ENCODE peak calls at places on chromosomes 7 and 10, in six cellular contexts. I is GM23338, Y is kidney, H is GM10248, C is prostate gland, R is coronary artery. U is an unnamed sample.

GRCh38 chr7:83908526-83908925 is 259.6 kb upstream of the SEMA3E start:
- DNase-seq in R (no peak), C (no peak), Y (no peak), I (no peak), H (no peak), U (no peak)

GRCh38 chr7:105355701-105356100 is 33.0 kb downstream of the SRPK2 start:
- DNase-seq in R (no peak), I (no peak), C (no peak), Y (no peak), H (no peak), U (no peak)

GRCh38 chr10:13987472-13987871 is 343.3 kb downstream of the FRMD4A start:
- DNase-seq in I (no peak), R (peak; percentile 38), Y (no peak), C (no peak), H (no peak), U (peak; percentile 14)

GRCh38 chr10:100869399-100869798 is 43.4 kb upstream of the SLF2 start:
- DNase-seq in R (no peak), H (no peak), I (no peak), Y (no peak), C (no peak), U (no peak)

GRCh38 chr10:119796039-119796438 is 70.2 kb downstream of the INPP5F start:
- DNase-seq in R (no peak), Y (no peak), H (no peak), I (no peak), C (no peak), U (no peak)

GRCh38 chr10:47095848-47096612 is 184.8 kb downstream of the PTPN20 start:
- DNase-seq in R (peak; percentile 21), Y (no peak), C (no peak), H (no peak), I (no peak), U (no peak)

GRCh38 chr7:157770716-157771320 is 434.0 kb downstream of the DNAJB6 start:
- DNase-seq in H (no peak), Y (peak; percentile 36), R (no peak), C (no peak), I (no peak), U (no peak)

GRCh38 chr10:84510121-84510520 is 181.7 kb downstream of the CCSER2 start:
- DNase-seq in Y (no peak), I (no peak), C (no peak), H (no peak), R (no peak), U (no peak)

GRCh38 chr10:102230861-102231356 is 4.8 kb downstream of the ELOVL3 start:
- DNase-seq in C (no peak), Y (peak; percentile 82), H (peak; percentile 58), I (peak; percentile 87), R (peak; percentile 64), U (peak; percentile 63)

GRCh38 chr10:77073066-77073960 is 564.3 kb downstream of the KCNMA1 start:
- DNase-seq in R (no peak), Y (no peak), H (no peak), I (no peak), C (no peak), U (no peak)

GRCh38 chr7:101815826-101816488 is 1.5 kb upstream of the CUX1 start:
- DNase-seq in Y (peak; percentile 88), C (peak; percentile 57), R (peak; percentile 81), H (peak; percentile 86), I (peak; percentile 89), U (peak; percentile 76)

GRCh38 chr7:98470131-98470985 is 69.5 kb upstream of the BAIAP2L1 start:
- DNase-seq in R (no peak), I (peak; percentile 95), C (no peak), Y (peak; percentile 75), H (no peak), U (peak; percentile 33)

GRCh38 chr7:88331322-88331721 is 24.6 kb upstream of the STEAP4 start:
- DNase-seq in I (no peak), Y (no peak), R (no peak), C (no peak), H (no peak), U (no peak)

GRCh38 chr10:3074145-3074665 is 6.9 kb downstream of the PFKP start:
- DNase-seq in I (no peak), Y (no peak), R (no peak), H (no peak), C (no peak), U (no peak)

GRCh38 chr7:41584746-41585145 is 118.1 kb downstream of the INHBA start:
- DNase-seq in I (no peak), R (no peak), C (no peak), H (no peak), Y (no peak), U (no peak)

DNA sequence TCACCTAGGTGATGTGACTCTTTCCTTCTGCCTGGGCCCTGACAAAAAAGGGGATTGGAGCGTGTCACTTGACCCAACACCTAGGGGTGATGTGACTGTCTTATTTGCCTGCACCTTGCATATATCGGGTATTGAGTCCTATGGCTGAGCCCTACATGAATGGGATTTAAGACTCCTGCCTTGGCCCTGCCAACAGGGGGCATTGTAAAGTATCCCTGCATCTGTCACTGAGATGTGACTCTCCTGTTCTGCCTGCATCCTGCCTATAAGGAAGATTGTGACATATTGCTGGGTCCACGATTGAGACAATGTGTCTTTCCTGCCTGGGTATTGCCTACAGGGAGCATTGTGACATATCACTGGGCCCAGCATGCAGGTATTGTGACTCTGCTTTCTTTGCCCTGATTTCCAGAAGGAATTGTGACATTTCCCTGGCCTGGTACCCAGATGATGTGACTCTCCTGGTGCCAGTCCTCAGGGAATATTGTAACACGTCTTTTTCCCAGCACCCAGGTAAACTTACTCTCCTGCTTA is 14.2 kb upstream of the ZNF107 start:
- DNase-seq in I (peak; percentile 21), R (peak; percentile 8), C (no peak), H (no peak), Y (no peak), U (no peak)
- TF ChIP-seq CTCF in I (peak; percentile 52), R (no peak), C (no peak), H (no peak), Y (no peak), U (no peak)

DNA sequence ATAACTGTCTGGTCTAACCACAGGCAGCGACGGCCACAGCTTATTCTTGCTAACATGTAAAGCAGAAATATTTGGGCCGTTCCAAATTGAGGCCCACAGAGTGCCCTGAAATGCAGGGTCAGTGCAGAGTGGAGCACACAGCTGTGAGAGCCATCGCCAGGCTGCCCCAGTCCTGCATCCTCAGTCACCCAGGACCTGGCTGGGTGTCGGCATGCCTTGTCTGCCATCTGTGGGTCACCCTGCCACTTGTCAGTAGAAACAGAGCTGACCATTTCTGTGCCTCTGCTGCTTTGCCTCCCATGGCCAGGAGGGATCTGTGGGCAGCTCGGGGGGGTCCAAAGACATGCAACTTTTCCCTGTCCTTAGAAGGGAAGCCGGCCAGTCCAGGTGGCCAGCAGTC is 57.3 kb upstream of the BTBD16 start:
- DNase-seq in Y (no peak), C (no peak), R (no peak), I (no peak), H (no peak), U (no peak)
- TF ChIP-seq CTCF in Y (no peak), C (no peak), R (no peak), I (peak; percentile 39), H (no peak), U (no peak)

DNA sequence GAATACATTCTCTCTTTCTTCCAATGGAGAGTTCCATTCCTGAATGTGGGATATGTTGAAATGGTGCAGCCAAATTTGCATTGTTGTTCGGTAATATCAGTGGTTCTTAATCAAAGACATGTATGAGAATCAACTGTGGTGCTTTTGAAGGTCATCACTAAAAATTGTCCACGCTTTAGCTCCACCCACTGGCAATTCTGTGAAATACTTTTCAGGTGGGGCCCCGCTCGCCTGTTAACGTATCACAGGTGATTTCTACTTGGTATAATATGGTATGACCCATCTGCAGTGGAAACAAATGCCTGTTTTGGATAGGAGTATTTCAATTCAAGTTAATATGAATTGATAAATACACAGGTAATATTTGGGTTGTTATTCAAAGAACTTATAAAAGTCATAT is 178.4 kb downstream of the NSUN6 start:
- DNase-seq in I (peak; percentile 25), R (no peak), H (peak; percentile 22), Y (no peak), C (no peak), U (no peak)
- TF ChIP-seq CTCF in I (peak; percentile 54), R (no peak), H (peak; percentile 18), Y (peak; percentile 36), C (no peak), U (no peak)

GRCh38 chr10:70052462-70053211 is at the start of gene MACROH2A2:
- DNase-seq in Y (peak; percentile 87), C (peak; percentile 63), R (no peak), I (peak; percentile 84), H (no peak), U (peak; percentile 27)
- TF ChIP-seq CTCF in Y (peak; percentile 36), C (peak; percentile 41), R (no peak), I (peak; percentile 52), H (no peak), U (peak; percentile 15)

GRCh38 chr7:21886396-21886795 is 59.3 kb downstream of the CDCA7L start:
- DNase-seq in H (no peak), I (peak; percentile 58), R (no peak), Y (no peak), C (no peak), U (no peak)

GRCh38 chr7:21887353-21887752 is 58.3 kb downstream of the CDCA7L start:
- DNase-seq in R (no peak), I (no peak), H (no peak), Y (no peak), C (no peak), U (no peak)

GRCh38 chr7:21884496-21884895 is 61.2 kb downstream of the CDCA7L start:
- DNase-seq in R (no peak), I (no peak), C (no peak), H (no peak), Y (no peak), U (no peak)

GRCh38 chr7:21887779-21888178 is 57.9 kb downstream of the CDCA7L start:
- DNase-seq in Y (no peak), H (no peak), R (no peak), I (no peak), C (no peak), U (no peak)

GRCh38 chr7:21883069-21883468 is 62.6 kb downstream of the CDCA7L start:
- DNase-seq in H (no peak), R (no peak), C (no peak), I (no peak), Y (no peak), U (no peak)
- TF ChIP-seq CTCF in H (no peak), R (no peak), C (no peak), I (peak; percentile 20), Y (no peak), U (no peak)

DNA sequence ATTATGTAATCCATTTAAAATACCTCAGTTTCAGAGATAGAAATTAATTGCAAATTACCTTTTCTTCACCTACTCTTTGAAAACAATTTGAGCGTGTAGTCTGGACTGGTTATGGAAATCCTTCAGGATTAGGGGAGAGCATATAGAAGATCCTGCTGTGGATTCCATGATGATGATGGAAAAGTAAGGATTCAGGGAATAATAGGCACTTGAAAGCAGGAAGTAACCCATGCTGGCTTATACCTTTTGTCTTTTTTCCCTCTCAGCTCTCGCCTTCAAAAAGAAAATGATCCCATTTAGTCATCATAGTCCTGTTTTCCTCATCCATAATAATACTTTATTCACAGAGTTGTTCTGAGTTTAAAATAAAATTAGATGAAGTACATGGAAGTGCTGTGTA is 4.4 kb downstream of the HBP1 start:
- DNase-seq in I (peak; percentile 45), C (no peak), H (no peak), R (no peak), Y (no peak), U (no peak)
- TF ChIP-seq CTCF in I (no peak), C (no peak), H (no peak), R (no peak), Y (no peak), U (no peak)